ENCODE peak calls at places on chromosomes 3 and 15, in four cellular contexts. V, D, G and Y are unnamed samples.

GRCh38 chr15:85002517-85002916 is 20.9 kb downstream of the PDE8A start:
- DNase-seq in G (no peak), D (no peak), V (peak; percentile 71), Y (no peak)

GRCh38 chr3:101077361-101078011 is 84.3 kb upstream of the ABI3BP start:
- DNase-seq in D (peak; percentile 5), V (peak; percentile 36), G (no peak), Y (no peak)

GRCh38 chr3:157163554-157163953 is 3.6 kb upstream of the CCNL1 start:
- DNase-seq in G (no peak), V (no peak), D (no peak), Y (no peak)

GRCh38 chr3:5053021-5053831 is 68.9 kb upstream of the ARL8B start:
- DNase-seq in V (peak; percentile 95), D (no peak), G (peak; percentile 65), Y (no peak)

GRCh38 chr3:135792174-135792573 is 173.4 kb upstream of the PPP2R3A start:
- DNase-seq in G (no peak), D (no peak), V (no peak), Y (no peak)

GRCh38 chr3:143881102-143881501 is 32.8 kb upstream of the SLC9A9 start:
- DNase-seq in G (no peak), V (no peak), D (no peak), Y (no peak)

GRCh38 chr15:25766421-25766820 is 96.7 kb downstream of the ATP10A start:
- DNase-seq in V (no peak), G (no peak), D (no peak), Y (no peak)

GRCh38 chr3:48756640-48757039 is 39.6 kb upstream of the IP6K2 start:
- DNase-seq in D (no peak), G (no peak), V (peak; percentile 33), Y (no peak)

GRCh38 chr3:37996785-37997301 is 6.3 kb downstream of the VILL start:
- DNase-seq in G (peak; percentile 76), D (peak; percentile 68), V (peak; percentile 57), Y (peak; percentile 67)

GRCh38 chr3:58564456-58565160 is 12.6 kb downstream of the FAM107A start:
- DNase-seq in G (no peak), V (peak; percentile 92), D (no peak), Y (no peak)

GRCh38 chr3:72523409-72524172 is 324.7 kb downstream of the SHQ1 start:
- DNase-seq in V (no peak), D (no peak), G (peak; percentile 71), Y (peak; percentile 33)

GRCh38 chr3:56902468-56903159 is 100.9 kb upstream of the ARHGEF3 start:
- DNase-seq in D (no peak), V (no peak), G (no peak), Y (no peak)

GRCh38 chr15:30921781-30922371 is 18.2 kb downstream of the FAN1 start:
- DNase-seq in D (no peak), V (peak; percentile 25), G (peak; percentile 84), Y (no peak)

GRCh38 chr15:66293085-66293418 is 316 bp upstream of the DIS3L start:
- DNase-seq in D (no peak), G (no peak), V (no peak), Y (no peak)

GRCh38 chr3:135034291-135034768 is 239.3 kb downstream of the EPHB1 start:
- DNase-seq in D (no peak), G (no peak), V (no peak), Y (no peak)

GRCh38 chr3:113626513-113627371 is 69.7 kb downstream of the USF3 start:
- DNase-seq in G (peak; percentile 52), V (peak; percentile 42), D (peak; percentile 54), Y (no peak)

GRCh38 chr3:155188036-155188435 is 105.4 kb downstream of the STRIT1 start:
- DNase-seq in V (no peak), D (no peak), G (no peak), Y (no peak)

GRCh38 chr3:58835075-58835474 is 168.5 kb upstream of the FAM3D start:
- DNase-seq in D (no peak), V (peak; percentile 75), G (no peak), Y (no peak)

GRCh38 chr3:172716476-172716875 is 5.6 kb upstream of the NCEH1 start:
- DNase-seq in G (peak; percentile 80), V (no peak), D (no peak), Y (no peak)

GRCh38 chr3:158711886-158712285 is 20.4 kb downstream of the RARRES1 start:
- DNase-seq in D (no peak), G (no peak), V (peak; percentile 95), Y (no peak)

GRCh38 chr15:90205886-90206285 is 4.8 kb downstream of the SEMA4B start:
- DNase-seq in G (no peak), D (no peak), V (no peak), Y (no peak)